ENCODE peak calls at places on chromosomes 11 and 22, in nine cellular contexts. T, V, J, S, A, B, F, M and Y are unnamed samples.

GRCh38 chr22:35406443-35406842 is 6.5 kb downstream of the MCM5 start:
- DNase-seq in B (no peak), V (no peak), S (no peak), T (no peak), J (peak), F (no peak), M (no peak), A (no peak), Y (no peak)

GRCh38 chr11:65504671-65505433 is 6.0 kb downstream of the MALAT1 start:
- DNase-seq in F (no peak), S (no peak), M (no peak), A (peak), B (peak), J (no peak), T (no peak), V (peak), Y (no peak)

GRCh38 chr11:118911880-118912741 is 13.6 kb downstream of the BCL9L start:
- DNase-seq in V (peak), A (peak), M (no peak), F (peak), T (peak), S (peak), J (peak), B (peak), Y (no peak)

GRCh38 chr22:31100762-31101525 is 6.4 kb downstream of the SELENOM start:
- DNase-seq in S (no peak), A (no peak), T (no peak), B (no peak), J (no peak), V (no peak), F (no peak), M (no peak), Y (no peak)

GRCh38 chr11:68825603-68826002 is 16.1 kb downstream of the CPT1A start:
- DNase-seq in J (peak), B (peak), M (no peak), V (peak), A (no peak), T (no peak), S (no peak), F (peak), Y (no peak)

GRCh38 chr11:73326929-73327811 is 19.1 kb downstream of the ARHGEF17 start:
- DNase-seq in A (peak), V (peak), B (peak), M (no peak), F (no peak), J (no peak), T (peak), S (no peak), Y (no peak)

GRCh38 chr11:73656985-73657384 is 10.6 kb downstream of the PLEKHB1 start:
- DNase-seq in F (no peak), M (no peak), A (no peak), S (no peak), B (no peak), J (no peak), V (no peak), T (no peak), Y (no peak)

GRCh38 chr11:34192481-34193401 is 87.3 kb downstream of the NAT10 start:
- DNase-seq in A (peak), S (peak), B (peak), V (peak), F (peak), M (peak), T (no peak), J (no peak), Y (no peak)

GRCh38 chr11:44950625-44951472 is at the start of gene TP53I11:
- DNase-seq in F (peak), B (peak), J (peak), M (no peak), V (peak), T (no peak), A (peak), S (peak), Y (peak)

GRCh38 chr22:19455585-19456370 is 8.3 kb upstream of the C22orf39 start:
- DNase-seq in M (no peak), B (peak), V (peak), F (no peak), J (no peak), S (peak), A (peak), T (no peak), Y (no peak)

GRCh38 chr22:20509344-20510047 is 2.1 kb downstream of the MED15 start:
- DNase-seq in S (peak), A (peak), J (no peak), B (peak), M (peak), T (no peak), V (peak), F (peak), Y (peak)

GRCh38 chr11:86812322-86812670 is 12.0 kb downstream of the PRSS23 start:
- DNase-seq in S (no peak), M (no peak), A (no peak), F (no peak), J (no peak), B (no peak), T (no peak), V (no peak), Y (no peak)

GRCh38 chr11:84795698-84796097 is 831.4 kb downstream of the DLG2 start:
- DNase-seq in M (no peak), B (no peak), F (no peak), S (no peak), A (no peak), T (no peak), J (peak), V (no peak), Y (no peak)

GRCh38 chr11:122976734-122977454 is 4.7 kb downstream of the BSX start:
- DNase-seq in V (no peak), B (no peak), S (no peak), M (no peak), T (no peak), A (no peak), J (no peak), F (no peak), Y (no peak)

GRCh38 chr22:37163618-37164534 is 14.2 kb upstream of the IL2RB start:
- DNase-seq in J (peak), V (no peak), F (no peak), T (peak), A (no peak), B (no peak), M (no peak), S (no peak), Y (no peak)

GRCh38 chr22:40107756-40108437 is 69.8 kb upstream of the TNRC6B start:
- DNase-seq in A (peak), M (peak), S (no peak), T (peak), F (peak), B (peak), V (peak), J (no peak), Y (no peak)

GRCh38 chr11:72015511-72016061 is 16.9 kb downstream of the IL18BP start:
- DNase-seq in B (no peak), T (no peak), M (no peak), V (peak), F (peak), S (peak), A (peak), J (no peak), Y (peak)

GRCh38 chr22:42316988-42317387 is 46.5 kb upstream of the TCF20 start:
- DNase-seq in F (peak), J (no peak), A (peak), M (peak), V (peak), B (peak), T (no peak), S (no peak), Y (no peak)

GRCh38 chr11:65593518-65594414 is 1.8 kb downstream of the KCNK7 start:
- DNase-seq in S (no peak), B (peak), J (no peak), T (no peak), V (no peak), A (peak), M (no peak), F (peak), Y (peak)

GRCh38 chr22:29031236-29031982 is 30.2 kb downstream of the C22orf31 start:
- DNase-seq in V (peak), T (no peak), J (peak), S (peak), B (peak), M (peak), F (peak), A (peak), Y (peak)

GRCh38 chr11:10322401-10322800 is 17.5 kb downstream of the ADM start:
- DNase-seq in B (peak), S (no peak), F (no peak), J (no peak), A (no peak), V (no peak), T (no peak), M (no peak), Y (no peak)

GRCh38 chr11:73353422-73353821 is 22.8 kb upstream of the RELT start:
- DNase-seq in V (no peak), S (no peak), J (no peak), F (no peak), B (no peak), A (no peak), M (no peak), T (no peak), Y (no peak)

GRCh38 chr22:37979782-37980181 is 4.6 kb downstream of the SOX10 start:
- DNase-seq in S (no peak), V (no peak), T (no peak), F (no peak), M (no peak), J (no peak), B (no peak), A (no peak), Y (no peak)

GRCh38 chr11:128235446-128235845 is 351.9 kb downstream of the ETS1 start:
- DNase-seq in F (no peak), B (no peak), T (no peak), J (no peak), V (no peak), A (no peak), S (no peak), M (no peak), Y (no peak)

GRCh38 chr11:3984896-3985295 is 109.7 kb upstream of the RRM1 start:
- DNase-seq in J (no peak), S (no peak), B (peak), F (no peak), M (no peak), T (no peak), V (no peak), A (peak), Y (peak)

GRCh38 chr11:19428206-19429001 is 187.7 kb upstream of the E2F8 start:
- DNase-seq in J (no peak), V (peak), A (no peak), T (no peak), B (peak), M (no peak), F (no peak), S (no peak), Y (no peak)

GRCh38 chr22:29870574-29870973 is 12.4 kb upstream of the MTMR3 start:
- DNase-seq in M (no peak), F (no peak), T (no peak), A (no peak), J (no peak), B (no peak), S (no peak), V (peak), Y (no peak)

GRCh38 chr11:94926698-94927237 is 46.6 kb downstream of the CWC15 start:
- DNase-seq in V (peak), B (peak), F (peak), A (peak), J (no peak), S (peak), M (peak), T (no peak), Y (peak)

GRCh38 chr11:74322667-74323066 is 11.2 kb upstream of the P4HA3 start:
- DNase-seq in M (no peak), A (peak), S (peak), T (no peak), V (no peak), F (no peak), J (no peak), B (peak), Y (no peak)

GRCh38 chr11:75759832-75760231 is 8.7 kb upstream of the DGAT2 start:
- DNase-seq in B (no peak), M (no peak), F (peak), S (no peak), T (no peak), A (no peak), V (no peak), J (no peak), Y (no peak)

GRCh38 chr22:45867118-45867905 is 109.7 kb downstream of the WNT7B start:
- DNase-seq in T (no peak), V (no peak), S (no peak), A (peak), M (no peak), F (no peak), J (peak), B (peak), Y (peak)
- TF ChIP-seq CTCF in T (no peak), V (no peak), S (peak), A (peak), M (no peak), F (no peak), J (no peak), B (no peak), Y (no peak)

DNA sequence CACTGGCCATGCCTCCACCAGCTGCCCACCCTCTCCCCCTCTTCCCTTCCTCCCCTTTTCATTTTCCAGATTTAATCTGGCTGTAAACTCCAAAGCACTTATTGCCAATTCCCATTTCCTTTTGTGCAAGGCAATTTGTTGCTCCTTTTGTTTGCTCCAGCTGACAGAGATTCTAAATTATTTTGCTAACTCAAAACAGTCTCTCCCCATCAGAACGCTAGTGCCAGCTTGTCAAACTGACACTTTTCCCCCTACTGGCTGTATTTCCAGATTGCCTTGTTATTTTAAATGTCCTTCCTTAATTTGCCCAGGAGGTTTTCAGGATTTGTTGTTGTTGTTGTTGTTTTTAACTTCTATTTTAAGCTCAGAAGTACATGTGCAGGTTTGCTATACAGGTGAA is 57.0 kb upstream of the PAK1 start:
- DNase-seq in B (no peak), J (no peak), M (no peak), S (no peak), A (no peak), V (no peak), F (no peak), T (no peak), Y (no peak)
- TF ChIP-seq CTCF in B (no peak), J (no peak), M (no peak), S (no peak), A (no peak), V (no peak), F (no peak), T (no peak), Y (no peak)

GRCh38 chr11:112122206-112122605 is 35.5 kb downstream of the SDHD start:
- DNase-seq in J (no peak), V (peak), B (no peak), M (no peak), S (no peak), T (no peak), F (no peak), A (peak), Y (no peak)
- TF ChIP-seq CTCF in J (no peak), V (no peak), B (no peak), M (no peak), S (no peak), T (no peak), F (no peak), A (no peak), Y (no peak)

DNA sequence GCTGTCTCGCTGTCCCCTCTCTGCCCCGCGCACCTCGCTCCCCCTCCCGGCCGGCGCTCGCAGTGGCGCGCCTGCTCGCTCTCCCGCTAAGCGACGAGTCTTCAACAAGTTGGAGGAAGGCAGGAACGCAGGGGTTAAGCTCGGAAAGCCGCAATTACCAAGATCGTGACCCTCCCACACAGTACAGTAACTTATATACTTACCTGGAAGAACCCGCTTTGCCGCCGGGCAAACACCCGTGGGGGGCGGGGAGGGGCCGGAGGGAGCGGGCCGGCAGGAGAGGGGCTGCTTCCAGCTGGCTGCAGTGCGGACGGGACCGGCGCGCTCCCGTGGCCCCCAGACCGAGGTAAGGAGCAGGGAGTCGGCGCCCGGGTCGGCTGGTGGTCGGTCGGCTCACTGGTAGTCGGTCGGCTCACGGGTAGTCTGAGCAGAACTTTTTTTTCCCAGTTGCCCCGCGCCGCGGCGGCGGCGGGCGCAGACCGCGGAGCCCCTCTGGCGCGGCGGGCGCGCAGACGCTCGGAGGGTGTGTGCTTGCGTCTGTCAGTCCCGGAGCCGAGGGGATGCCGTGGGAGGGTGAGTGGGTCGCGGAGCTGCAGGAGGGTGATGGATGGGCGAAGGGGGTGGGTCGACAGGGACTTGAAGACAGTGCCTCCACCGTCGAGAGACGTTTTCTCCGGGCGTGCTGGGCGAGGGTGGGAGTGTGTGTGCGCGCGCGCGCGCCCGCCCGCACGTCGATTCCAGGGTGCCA is 101.2 kb upstream of the HSD17B12 start:
- DNase-seq in T (peak), A (peak), J (peak), S (no peak), V (peak), F (peak), M (no peak), B (peak), Y (peak)
- TF ChIP-seq CTCF in T (peak), A (peak), J (no peak), S (no peak), V (peak), F (peak), M (peak), B (peak), Y (peak)

GRCh38 chr11:57566564-57567209 is 785 bp downstream of the UBE2L6 start:
- DNase-seq in A (peak), M (no peak), T (no peak), J (no peak), F (no peak), B (peak), V (no peak), S (no peak), Y (no peak)

GRCh38 chr11:57567210-57567511 is 311 bp downstream of the UBE2L6 start:
- DNase-seq in F (no peak), S (no peak), V (no peak), A (no peak), J (no peak), M (no peak), T (no peak), B (peak), Y (no peak)

GRCh38 chr11:57566035-57566504 is 1.4 kb downstream of the UBE2L6 start:
- DNase-seq in M (peak), S (no peak), F (peak), A (peak), T (peak), V (peak), J (no peak), B (peak), Y (no peak)

GRCh38 chr11:57567512-57568329 is at the start of gene UBE2L6:
- DNase-seq in T (peak), F (peak), V (peak), S (peak), M (no peak), A (peak), J (peak), B (no peak), Y (peak)

DNA sequence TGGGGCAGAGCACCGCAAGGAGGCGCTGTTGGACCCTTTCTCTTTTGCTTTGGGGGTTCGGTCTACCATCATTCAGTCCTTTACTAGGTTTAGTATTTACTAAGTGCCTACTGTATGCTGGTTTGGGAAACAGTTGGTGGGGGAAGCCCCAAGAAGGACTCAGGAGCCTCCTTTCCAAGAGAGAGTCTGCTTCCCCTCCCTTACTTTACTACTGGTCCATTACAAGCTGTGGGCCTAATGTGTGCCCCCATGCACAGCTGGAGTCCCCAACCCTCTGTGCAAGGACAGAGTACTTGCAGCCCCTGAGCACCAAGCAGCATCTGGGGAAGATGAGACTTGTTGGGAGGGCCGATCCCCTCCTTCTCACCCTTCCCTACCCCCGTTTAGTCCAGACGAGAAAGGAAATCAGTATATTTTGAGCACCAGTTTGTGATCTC is 876 bp upstream of the UBE2L6 start:
- DNase-seq in S (peak), T (peak), F (peak), V (peak), J (no peak), B (peak), M (peak), A (peak), Y (no peak)
- TF ChIP-seq CTCF in S (no peak), T (peak), F (no peak), V (peak), J (peak), B (peak), M (peak), A (peak), Y (peak)

DNA sequence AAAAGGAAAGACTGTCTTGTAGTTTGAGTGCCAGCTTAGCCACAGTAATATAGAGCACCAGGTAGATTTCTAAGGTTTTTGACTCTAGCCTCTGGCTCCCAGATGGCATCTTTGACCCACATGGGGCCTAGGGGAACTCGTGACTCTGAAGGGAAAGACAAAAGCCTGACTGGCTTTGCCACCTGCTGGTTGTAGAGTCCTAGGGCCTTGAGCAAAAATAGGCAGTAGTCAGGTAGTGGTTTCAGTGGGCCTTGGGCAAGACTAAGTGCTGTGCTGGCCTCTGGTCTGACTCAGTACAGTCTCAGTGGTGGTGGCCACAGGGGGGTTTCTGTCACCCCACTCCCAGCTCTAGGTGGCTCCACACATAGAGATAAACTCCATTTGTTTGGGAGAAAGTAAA is 349.4 kb downstream of the FAM181B start:
- DNase-seq in V (no peak), T (no peak), M (no peak), S (no peak), B (no peak), J (no peak), F (no peak), A (no peak), Y (no peak)
- TF ChIP-seq CTCF in V (no peak), T (no peak), M (no peak), S (no peak), B (no peak), J (no peak), F (no peak), A (no peak), Y (no peak)

DNA sequence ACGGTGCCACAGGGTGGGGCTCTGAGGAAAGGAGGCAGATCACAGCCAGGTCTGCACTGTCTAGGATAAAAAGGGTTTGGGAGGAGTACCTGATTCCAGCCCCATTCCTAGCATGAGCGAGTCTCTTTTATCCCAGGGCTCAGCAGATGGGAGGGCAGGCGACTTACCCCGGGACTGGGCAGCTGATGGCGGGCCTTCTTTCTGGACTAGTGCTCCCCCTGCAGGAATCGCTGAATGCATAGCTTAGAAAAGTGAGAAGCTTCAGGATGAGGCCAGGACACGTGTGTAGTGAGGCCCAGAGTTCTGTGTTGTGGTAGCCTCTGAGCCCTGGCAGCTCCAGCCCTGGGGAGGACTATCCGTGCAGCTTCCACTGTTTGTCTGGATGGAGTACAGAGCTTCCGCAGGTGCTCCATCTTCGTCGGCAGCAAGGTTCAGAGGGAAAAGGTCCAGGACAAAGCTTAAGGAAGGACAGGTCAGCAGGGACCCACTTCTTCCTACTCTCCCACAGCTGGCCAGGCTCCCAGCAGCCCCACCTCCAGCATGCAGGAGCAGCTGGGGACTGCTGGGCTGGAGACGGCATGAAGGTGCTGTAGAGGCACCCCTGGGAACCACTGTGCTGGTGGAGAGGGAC is 30.4 kb downstream of the COMMD9 start:
- DNase-seq in T (peak), J (no peak), A (peak), F (peak), V (peak), B (peak), M (peak), S (no peak), Y (peak)
- TF ChIP-seq CTCF in T (peak), J (peak), A (peak), F (peak), V (peak), B (peak), M (peak), S (no peak), Y (peak)